ENCODE peak calls at places on chromosomes 2 and 18, in six cellular contexts. J is lower lobe of right lung; N is endodermal cell; S is heart right ventricle; L is CD8-positive, alpha-beta memory T cell; R is Panc1. M is an unnamed sample. For H3K36me3, H3K9me3 and H3K27me3, the result is how much of the 10 kb centered on the place peaks cover.

GRCh38 chr2:27655155-27655951 is 8.1 kb downstream of the SUPT7L start:
- DNase-seq in R (no peak), S (no peak), N (peak), L (no peak), J (no peak), M (peak)

GRCh38 chr2:59182249-59182648 is 941.1 kb upstream of the FANCL start:
- DNase-seq in S (no peak), L (no peak), J (no peak), R (no peak), N (peak), M (peak)

GRCh38 chr2:10620481-10620880 is 69.3 kb downstream of the NOL10 start:
- DNase-seq in R (no peak), L (peak), S (no peak), J (no peak), N (no peak), M (no peak)

GRCh38 chr2:40556739-40557138 is 104.8 kb upstream of the SLC8A1 start:
- DNase-seq in N (no peak), R (no peak), L (no peak), J (no peak), S (no peak), M (no peak)

GRCh38 chr2:221943078-221943810 is 355.6 kb downstream of the PAX3 start:
- DNase-seq in S (no peak), J (no peak), R (no peak), N (no peak), L (no peak), M (peak)

GRCh38 chr18:62187543-62188378 is 706 bp downstream of the RELCH start:
- DNase-seq in R (no peak), S (peak), L (peak), N (peak), J (peak), M (peak)

GRCh38 chr2:17805166-17805565 is 11.1 kb upstream of the MSGN1 start:
- DNase-seq in J (no peak), L (no peak), S (no peak), R (no peak), N (no peak), M (no peak)

GRCh38 chr2:173649527-173650219 is 295.0 kb downstream of the CDCA7 start:
- DNase-seq in R (no peak), L (no peak), S (no peak), N (no peak), J (no peak), M (no peak)

GRCh38 chr2:197911667-197912066 is 107.3 kb downstream of the PLCL1 start:
- DNase-seq in J (no peak), N (peak), R (no peak), L (no peak), S (no peak), M (no peak)

GRCh38 chr2:68687018-68687417 is 43.6 kb downstream of the PROKR1 start:
- DNase-seq in L (no peak), S (no peak), R (no peak), J (no peak), N (no peak), M (no peak)

GRCh38 chr2:144217853-144218633 is 301.9 kb downstream of the ZEB2 start:
- DNase-seq in R (no peak), S (no peak), J (no peak), N (no peak), L (no peak), M (peak)

GRCh38 chr2:28355521-28356094 is 37.0 kb upstream of the FOSL2 start:
- DNase-seq in J (peak), L (no peak), S (peak), R (no peak), N (no peak), M (peak)

GRCh38 chr2:149170156-149170555 is 131.7 kb downstream of the LYPD6B start:
- DNase-seq in L (no peak), R (no peak), J (no peak), N (no peak), S (no peak), M (no peak)

GRCh38 chr2:85772019-85772745 is 18.4 kb downstream of the ATOH8 start:
- DNase-seq in L (no peak), N (peak), S (peak), R (peak), J (peak), M (peak)

GRCh38 chr2:145751634-145752033 is 1231.7 kb upstream of the ZEB2 start:
- DNase-seq in L (no peak), S (no peak), J (no peak), R (no peak), N (peak), M (no peak)

GRCh38 chr2:142586693-142587432 is 290.6 kb upstream of the KYNU start:
- DNase-seq in J (no peak), L (no peak), R (no peak), N (no peak), S (no peak), M (no peak)

GRCh38 chr2:208392300-208392699 is 14.3 kb upstream of the PTH2R start:
- DNase-seq in L (no peak), R (no peak), J (no peak), S (no peak), N (no peak), M (no peak)

GRCh38 chr2:123116595-123116994 is 908.5 kb upstream of the CNTNAP5 start:
- DNase-seq in R (no peak), L (no peak), J (no peak), S (no peak), N (no peak), M (no peak)

GRCh38 chr18:50579061-50579774 is 19.3 kb downstream of the MAPK4 start:
- DNase-seq in R (no peak), S (no peak), J (no peak), L (no peak), N (no peak), M (no peak)

GRCh38 chr18:55034742-55035141 is 75.5 kb upstream of the CCDC68 start:
- DNase-seq in R (no peak), J (no peak), N (no peak), L (no peak), S (no peak), M (no peak)

GRCh38 chr2:168962636-168963035 is 61.5 kb downstream of the G6PC2 start:
- DNase-seq in R (no peak), S (no peak), L (no peak), J (no peak), N (no peak), M (no peak)

GRCh38 chr2:197008229-197008628 is 81.7 kb upstream of the PGAP1 start:
- DNase-seq in J (no peak), L (no peak), N (no peak), S (no peak), R (no peak), M (peak)

GRCh38 chr2:45712538-45712937 is 61.1 kb downstream of the PRKCE start:
- DNase-seq in J (no peak), R (no peak), L (no peak), S (no peak), N (peak), M (no peak)

GRCh38 chr2:18078206-18078605 is 199.7 kb downstream of the KCNS3 start:
- DNase-seq in L (no peak), J (no peak), R (no peak), N (no peak), S (no peak), M (no peak)

GRCh38 chr2:48601349-48601748 is 16.3 kb upstream of the GTF2A1L start:
- DNase-seq in N (peak), S (peak), L (no peak), J (no peak), R (no peak), M (peak)

GRCh38 chr2:231395188-231396057 is at the start of gene B3GNT7:
- DNase-seq in N (peak), R (no peak), S (no peak), L (no peak), J (peak), M (no peak)

GRCh38 chr18:8174758-8175157 is 434.5 kb upstream of the RAB12 start:
- DNase-seq in R (no peak), J (no peak), S (no peak), N (no peak), L (no peak), M (no peak)

GRCh38 chr2:105385703-105386540 is 12.9 kb downstream of the FHL2 start:
- DNase-seq in R (no peak), N (no peak), J (no peak), S (no peak), L (no peak), M (no peak)

GRCh38 chr2:106147665-106148064 is 46.4 kb downstream of the UXS1 start:
- DNase-seq in S (no peak), J (no peak), L (no peak), N (no peak), R (no peak), M (no peak)

GRCh38 chr2:10520154-10520553 is 72.0 kb upstream of the ODC1 start:
- DNase-seq in L (no peak), R (no peak), J (no peak), N (peak), S (no peak), M (no peak)

GRCh38 chr18:32355896-32356295 is 114.8 kb downstream of the GAREM1 start:
- DNase-seq in N (no peak), S (no peak), L (no peak), R (no peak), J (no peak), M (no peak)

GRCh38 chr18:56517181-56517580 is 121.2 kb downstream of the TXNL1 start:
- DNase-seq in J (no peak), R (no peak), L (no peak), S (no peak), N (no peak), M (no peak)

GRCh38 chr18:56517761-56518160 is 120.6 kb downstream of the TXNL1 start:
- DNase-seq in L (no peak), N (no peak), S (no peak), R (no peak), J (no peak), M (no peak)

GRCh38 chr18:56522826-56523225 is 115.6 kb downstream of the TXNL1 start:
- DNase-seq in J (no peak), L (no peak), R (no peak), N (no peak), S (no peak), M (no peak)
- H3K36me3 ChIP-seq in J (under half), L (under half), R (under half), N (under half), S (under half), M (under half)

DNA sequence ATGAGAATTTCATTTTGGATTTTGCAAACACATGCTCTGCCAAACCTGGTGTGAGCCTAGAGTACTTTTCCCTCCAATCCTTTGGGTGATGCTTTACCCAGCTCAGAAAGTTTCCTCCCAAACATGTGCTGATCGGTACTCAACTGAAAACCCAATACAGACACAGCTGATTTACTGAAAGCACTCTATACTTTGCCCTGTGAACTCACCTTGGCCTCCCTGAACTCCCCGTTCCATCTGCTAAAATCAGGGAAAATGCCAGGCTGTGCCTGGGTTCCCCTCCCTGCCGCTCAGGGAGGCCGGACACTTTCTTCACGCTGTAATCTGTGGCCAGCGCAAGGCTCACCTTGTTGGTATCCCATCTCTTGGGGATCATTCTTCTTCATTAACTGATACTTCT is 391.2 kb downstream of the CBLN2 start:
- DNase-seq in S (no peak), L (no peak), N (no peak), R (no peak), J (no peak), M (no peak)
- H3K9me3 ChIP-seq in S (under half), L (under half), N (under half), R (under half), J (under half), M (under half)

GRCh38 chr2:181683518-181684453 is 3.5 kb upstream of the NEUROD1 start:
- DNase-seq in L (no peak), R (no peak), N (peak), J (no peak), S (no peak), M (peak)

GRCh38 chr2:181680937-181681811 is 857 bp upstream of the NEUROD1 start:
- DNase-seq in N (peak), R (no peak), J (no peak), L (no peak), S (no peak), M (no peak)

GRCh38 chr2:181680055-181680936 is at the start of gene NEUROD1:
- DNase-seq in S (no peak), J (no peak), R (no peak), L (no peak), N (peak), M (peak)

GRCh38 chr2:181682795-181683517 is 2.6 kb upstream of the NEUROD1 start:
- DNase-seq in N (peak), S (no peak), L (no peak), R (no peak), J (no peak), M (no peak)

DNA sequence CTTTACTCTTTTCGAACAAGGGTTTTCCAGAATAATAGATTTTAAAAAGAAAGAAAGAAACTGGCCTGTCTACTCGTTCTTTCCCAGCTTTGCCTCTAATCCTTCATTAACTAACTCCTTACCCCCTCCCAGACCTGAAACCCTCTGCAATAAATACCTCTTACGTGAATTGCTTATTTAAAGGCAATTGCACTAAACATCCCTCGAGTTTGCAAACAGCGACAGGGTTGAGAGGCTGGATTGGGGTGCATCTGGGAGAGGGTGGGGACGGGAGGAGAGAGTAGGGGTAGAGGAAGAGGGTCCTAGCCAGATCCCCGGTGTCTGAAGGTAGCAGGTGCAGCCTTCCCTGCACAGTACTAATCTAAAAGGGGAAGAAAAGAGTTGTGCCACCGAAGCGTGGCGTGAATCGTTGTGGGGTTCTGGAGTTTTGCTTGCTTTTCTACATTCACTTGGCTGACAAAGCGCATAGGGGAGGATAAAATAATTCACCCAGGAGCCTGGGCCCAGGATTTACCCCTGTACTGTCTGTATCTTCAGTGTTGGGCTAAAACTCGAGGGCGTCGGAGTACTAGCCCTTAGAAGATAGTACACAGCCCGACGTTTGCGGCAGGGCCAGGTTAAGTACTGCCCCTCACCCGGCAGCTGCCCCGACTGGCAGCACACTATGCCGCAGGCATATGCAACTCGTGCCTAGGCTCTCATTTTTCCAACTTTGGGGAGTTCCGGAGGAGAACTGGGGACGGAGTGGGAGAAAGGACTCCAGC is 1.9 kb upstream of the NEUROD1 start:
- DNase-seq in L (no peak), J (no peak), R (no peak), S (no peak), N (peak), M (no peak)
- H3K27me3 ChIP-seq in L (half or more), J (half or more), R (under half), S (half or more), N (half or more), M (half or more)

GRCh38 chr18:22197668-22198067 is 28.3 kb downstream of the GATA6 start:
- DNase-seq in R (no peak), N (no peak), L (no peak), J (no peak), S (no peak), M (no peak)
- H3K36me3 ChIP-seq in R (under half), N (half or more), L (under half), J (under half), S (under half), M (under half)

GRCh38 chr18:12556946-12557806 is 100.7 kb downstream of the SPIRE1 start:
- DNase-seq in N (no peak), R (no peak), L (no peak), J (no peak), S (no peak), M (no peak)
- H3K9me3 ChIP-seq in N (half or more), R (under half), L (under half), J (under half), S (under half), M (under half)